ENCODE peak calls at places on chromosomes 12 and 14, in five cellular contexts. R is HCT116, Q is uterus, G is fibroblast of pulmonary artery, B is astrocyte. P is an unnamed sample.

GRCh38 chr12:92445253-92446081 is 257.3 kb upstream of the PLEKHG7 start:
- DNase-seq in R (no peak), B (no peak), G (no peak), Q (no peak), P (no peak)

GRCh38 chr12:93062100-93062419 is 133.0 kb upstream of the EEA1 start:
- DNase-seq in G (no peak), R (no peak), Q (no peak), B (no peak), P (no peak)

GRCh38 chr12:102167821-102168605 is 29.6 kb downstream of the PMCH start:
- DNase-seq in Q (no peak), G (peak), R (no peak), B (no peak), P (no peak)

GRCh38 chr12:50006754-50007442 is 18.4 kb downstream of the RACGAP1 start:
- DNase-seq in Q (no peak), G (no peak), B (peak), R (no peak), P (no peak)

GRCh38 chr12:45284096-45284901 is 68.4 kb downstream of the ANO6 start:
- DNase-seq in B (peak), Q (no peak), R (no peak), G (peak), P (no peak)

GRCh38 chr14:26531894-26532293 is 65.9 kb downstream of the NOVA1 start:
- DNase-seq in R (no peak), Q (no peak), B (peak), G (peak), P (no peak)

GRCh38 chr12:40946612-40947194 is 241.4 kb upstream of the PDZRN4 start:
- DNase-seq in B (peak), R (peak), G (peak), Q (no peak), P (no peak)

GRCh38 chr12:55933158-55933798 is 2.3 kb downstream of the DGKA start:
- DNase-seq in Q (no peak), R (peak), B (no peak), G (no peak), P (no peak)

GRCh38 chr14:35553808-35554207 is 19.8 kb downstream of the INSM2 start:
- DNase-seq in Q (no peak), R (no peak), B (peak), G (peak), P (no peak)

GRCh38 chr12:28963554-28963953 is 185.5 kb upstream of the FAR2 start:
- DNase-seq in R (peak), G (peak), B (peak), Q (no peak), P (no peak)
- TF ChIP-seq CTCF in R (peak), G (peak), B (peak), Q (peak), P (peak)

GRCh38 chr12:6225630-6226001 is 25.4 kb downstream of the CD9 start:
- DNase-seq in R (no peak), G (peak), B (peak), Q (no peak), P (no peak)
- H3K4me3 ChIP-seq in R (no peak), G (no peak), B (no peak), Q (no peak), P (no peak)

DNA sequence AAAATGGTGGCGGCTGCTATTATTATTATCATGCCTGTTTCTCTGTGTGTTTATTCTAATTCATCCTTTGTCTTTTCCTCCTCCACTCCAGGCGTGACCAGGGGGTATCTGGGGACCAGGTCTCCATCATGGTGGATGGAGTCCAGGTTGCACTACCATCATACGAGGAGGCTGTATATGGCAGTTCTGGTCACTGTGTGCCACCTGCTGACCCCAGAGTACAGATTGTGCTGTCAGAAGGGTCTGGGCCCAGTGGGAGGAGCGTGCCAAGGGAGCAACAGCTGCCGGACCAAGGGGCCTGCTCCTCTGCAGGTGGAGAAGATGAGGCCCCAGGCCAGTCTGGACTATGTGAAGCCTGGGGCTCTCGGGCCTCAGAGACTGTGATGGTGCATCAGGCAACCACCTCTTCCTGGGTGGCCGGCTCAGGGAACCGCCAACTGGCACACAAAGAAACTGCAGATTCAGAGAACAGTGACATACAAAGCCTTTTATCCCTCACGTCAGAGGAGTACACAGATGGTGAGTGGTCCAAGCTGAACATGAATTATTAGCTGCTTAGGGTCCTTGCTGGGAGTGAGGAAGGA is 58.3 kb upstream of the SRSF5 start:
- DNase-seq in B (no peak), Q (no peak), G (no peak), R (no peak), P (no peak)
- TF ChIP-seq CTCF in B (peak), Q (no peak), G (peak), R (no peak), P (peak)

GRCh38 chr12:4648499-4649357 is at the start of the genes AKAP3 and NDUFA9:
- DNase-seq in G (peak), R (peak), Q (peak), B (peak), P (peak)
- H3K4me3 ChIP-seq in G (peak), R (peak), Q (peak), B (peak), P (peak)

GRCh38 chr14:45658917-45659299 is 405.9 kb upstream of the MIS18BP1 start:
- DNase-seq in G (no peak), B (no peak), R (no peak), Q (no peak), P (no peak)

GRCh38 chr14:45664668-45665356 is 411.8 kb upstream of the MIS18BP1 start:
- DNase-seq in B (no peak), G (no peak), R (no peak), Q (no peak), P (no peak)
- TF ChIP-seq CTCF in B (no peak), G (no peak), R (no peak), Q (no peak), P (peak)

GRCh38 chr12:112063264-112063663 is 45.3 kb downstream of the NAA25 start:
- DNase-seq in G (no peak), Q (no peak), R (no peak), B (no peak), P (no peak)
- H3K4me3 ChIP-seq in G (no peak), Q (no peak), R (no peak), B (no peak), P (no peak)

DNA sequence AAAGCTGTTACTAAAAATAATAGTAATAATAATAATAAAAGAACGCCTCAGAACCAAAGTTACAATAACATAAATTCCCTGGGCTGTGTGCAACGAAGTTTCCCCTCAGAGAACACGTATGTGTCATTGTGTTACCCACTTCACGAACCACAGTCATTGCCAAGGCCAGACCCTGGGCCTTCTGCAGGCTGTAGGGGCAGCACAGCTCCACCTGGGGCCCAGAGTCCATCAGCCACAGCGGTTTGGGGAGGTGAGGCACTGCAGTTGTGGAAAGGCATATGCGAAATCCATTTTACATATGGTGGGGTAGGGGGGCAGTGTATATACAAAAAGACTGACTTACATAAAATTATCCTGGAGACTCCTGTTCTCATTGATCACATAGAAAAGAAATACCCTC is 56.1 kb downstream of the ESR2 start:
- DNase-seq in R (no peak), B (no peak), G (no peak), Q (no peak), P (no peak)
- TF ChIP-seq CTCF in R (no peak), B (no peak), G (no peak), Q (no peak), P (no peak)

DNA sequence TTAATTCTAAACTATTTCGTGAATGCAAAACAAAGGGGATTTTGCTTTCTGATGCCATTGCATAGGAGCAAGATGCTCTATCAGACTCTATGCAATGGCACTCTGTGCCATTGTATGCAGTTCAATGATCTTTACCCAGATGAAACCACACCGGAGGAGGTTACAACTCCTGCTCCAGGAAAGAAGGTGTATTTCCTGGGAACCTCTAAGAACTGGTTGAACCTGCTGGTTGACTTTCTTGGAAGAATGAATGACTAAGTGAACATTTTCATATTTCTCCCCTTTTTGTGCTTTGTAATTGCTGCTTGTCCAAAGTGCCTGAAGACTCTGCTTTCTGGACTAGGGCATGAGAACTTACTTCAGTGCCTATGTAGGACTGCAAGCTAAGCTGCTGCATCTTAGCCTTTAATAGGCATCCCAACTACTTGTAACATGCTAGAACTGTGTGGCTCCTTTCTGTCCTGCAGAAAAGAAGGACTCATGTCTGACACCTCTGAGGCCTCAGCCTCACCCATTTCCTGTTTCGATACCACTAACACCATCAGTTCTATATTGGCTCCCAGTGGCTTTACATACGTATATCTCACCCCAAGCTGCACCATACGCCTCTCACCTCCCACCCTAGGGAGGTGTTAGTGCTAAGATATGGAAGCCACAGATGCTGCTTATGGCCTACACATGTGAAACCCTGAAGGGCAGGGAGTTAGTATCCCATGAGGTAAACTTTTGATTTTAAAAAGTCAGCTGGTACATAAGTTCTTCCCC is 193.5 kb upstream of the CNOT2 start:
- DNase-seq in B (no peak), G (no peak), R (peak), Q (no peak), P (no peak)
- H3K4me3 ChIP-seq in B (no peak), G (no peak), R (no peak), Q (no peak), P (no peak)

GRCh38 chr12:124091835-124092234 is 118.8 kb downstream of the ZNF664 start:
- DNase-seq in Q (no peak), B (no peak), R (no peak), G (no peak), P (no peak)
- TF ChIP-seq CTCF in Q (no peak), B (no peak), R (no peak), G (no peak), P (no peak)

GRCh38 chr12:120932058-120932457 is 27.9 kb upstream of the SPPL3 start:
- DNase-seq in Q (no peak), B (no peak), G (no peak), R (no peak), P (no peak)

GRCh38 chr12:120925740-120926563 is 21.8 kb upstream of the SPPL3 start:
- DNase-seq in Q (no peak), R (peak), B (no peak), G (no peak), P (no peak)

GRCh38 chr12:120932956-120933526 is 28.9 kb upstream of the SPPL3 start:
- DNase-seq in G (no peak), Q (no peak), B (no peak), R (no peak), P (no peak)

GRCh38 chr12:120930032-120930431 is 25.9 kb upstream of the SPPL3 start:
- DNase-seq in R (no peak), B (no peak), G (no peak), Q (no peak), P (no peak)

DNA sequence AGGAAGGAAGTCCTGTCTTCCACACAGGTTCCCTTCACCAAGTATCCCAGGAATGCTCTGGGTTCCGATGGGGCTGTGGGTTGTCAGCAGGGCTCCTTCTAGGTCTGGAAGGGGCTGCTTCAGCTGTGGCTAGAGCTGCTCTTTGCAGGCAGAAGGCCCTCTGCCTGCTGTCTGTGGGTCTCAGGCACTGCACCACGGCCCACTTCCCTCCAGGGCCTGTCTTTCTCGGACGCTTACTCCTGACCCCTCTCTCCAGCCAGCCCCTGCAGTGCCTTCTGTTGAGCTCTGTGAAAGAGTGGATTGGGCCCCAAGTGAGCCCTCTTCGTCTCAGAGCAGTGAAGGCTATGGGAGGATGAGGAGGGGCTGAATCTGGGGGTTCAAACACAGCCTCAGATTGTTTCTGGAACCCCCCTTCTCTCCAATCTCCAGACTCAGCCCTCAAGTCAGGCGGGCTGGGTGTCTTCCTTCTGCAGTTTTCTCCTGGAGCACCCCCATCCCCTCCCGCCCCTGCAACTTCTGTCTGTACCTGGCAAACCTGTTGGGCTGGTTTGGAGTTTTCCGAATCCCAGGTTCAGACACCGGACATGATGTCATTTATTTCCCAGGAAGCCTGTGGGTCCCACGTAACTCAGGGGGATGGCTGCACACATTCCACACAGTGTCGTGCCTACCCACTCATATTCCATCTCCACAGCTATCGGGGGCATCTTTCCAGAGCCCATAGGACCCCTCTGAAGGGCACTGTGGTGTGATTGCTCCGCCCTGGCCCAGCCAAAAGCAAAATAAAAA is 24.9 kb upstream of the SPPL3 start:
- DNase-seq in B (no peak), R (peak), Q (no peak), G (no peak), P (no peak)
- H3K4me3 ChIP-seq in B (no peak), R (peak), Q (no peak), G (no peak), P (no peak)

P was measured in HFF-Myc.